ENCODE peak calls at places on chromosomes 4 and X, in five cellular contexts. One of them, this sample, is unnamed.

GRCh38 chrX:49291615-49292337 is 11.7 kb upstream of the GAGE10 start:
- DNase-seq in stimulated activated CD8-positive, alpha-beta memory T cell treated with anti-CD3 and anti-CD28 coated beads, Interleukin-12 subunit alpha, Interleukin-12 subunit beta, amount 100 ng/mL, for 1 hour: peak
- DNase-seq in right cardiac atrium: peak
- DNase-seq in stimulated activated CD4-positive, alpha-beta T cell treated with anti-CD3 and anti-CD28 coated beads, Interleukin-1b, Interleukin-23, amount 100 ng/mL, for 24 hours: peak
- DNase-seq in astrocyte of the spinal cord: peak
- DNase-seq in this sample: no peak

GRCh38 chr4:42371306-42372063 is 25.8 kb upstream of the SHISA3 start:
- DNase-seq in right cardiac atrium: no peak
- DNase-seq in astrocyte of the spinal cord: peak
- DNase-seq in stimulated activated CD4-positive, alpha-beta T cell treated with anti-CD3 and anti-CD28 coated beads, Interleukin-1b, Interleukin-23, amount 100 ng/mL, for 24 hours: no peak
- DNase-seq in stimulated activated CD8-positive, alpha-beta memory T cell treated with anti-CD3 and anti-CD28 coated beads, Interleukin-12 subunit alpha, Interleukin-12 subunit beta, amount 100 ng/mL, for 1 hour: no peak
- DNase-seq in this sample: no peak

GRCh38 chr4:153151535-153152452 is 52.4 kb upstream of the TRIM2 start:
- DNase-seq in stimulated activated CD4-positive, alpha-beta T cell treated with anti-CD3 and anti-CD28 coated beads, Interleukin-1b, Interleukin-23, amount 100 ng/mL, for 24 hours: peak
- DNase-seq in stimulated activated CD8-positive, alpha-beta memory T cell treated with anti-CD3 and anti-CD28 coated beads, Interleukin-12 subunit alpha, Interleukin-12 subunit beta, amount 100 ng/mL, for 1 hour: no peak
- DNase-seq in astrocyte of the spinal cord: peak
- DNase-seq in right cardiac atrium: peak
- DNase-seq in this sample: no peak

GRCh38 chr4:8723222-8723980 is 130.8 kb downstream of the CPZ start:
- DNase-seq in stimulated activated CD4-positive, alpha-beta T cell treated with anti-CD3 and anti-CD28 coated beads, Interleukin-1b, Interleukin-23, amount 100 ng/mL, for 24 hours: no peak
- DNase-seq in right cardiac atrium: no peak
- DNase-seq in astrocyte of the spinal cord: no peak
- DNase-seq in stimulated activated CD8-positive, alpha-beta memory T cell treated with anti-CD3 and anti-CD28 coated beads, Interleukin-12 subunit alpha, Interleukin-12 subunit beta, amount 100 ng/mL, for 1 hour: no peak
- DNase-seq in this sample: no peak

GRCh38 chr4:89797117-89797516 is 39.8 kb downstream of the SNCA start:
- DNase-seq in right cardiac atrium: peak
- DNase-seq in stimulated activated CD4-positive, alpha-beta T cell treated with anti-CD3 and anti-CD28 coated beads, Interleukin-1b, Interleukin-23, amount 100 ng/mL, for 24 hours: no peak
- DNase-seq in stimulated activated CD8-positive, alpha-beta memory T cell treated with anti-CD3 and anti-CD28 coated beads, Interleukin-12 subunit alpha, Interleukin-12 subunit beta, amount 100 ng/mL, for 1 hour: no peak
- DNase-seq in astrocyte of the spinal cord: peak
- DNase-seq in this sample: no peak

GRCh38 chrX:155263854-155264628 is at the start of gene RAB39B:
- DNase-seq in stimulated activated CD8-positive, alpha-beta memory T cell treated with anti-CD3 and anti-CD28 coated beads, Interleukin-12 subunit alpha, Interleukin-12 subunit beta, amount 100 ng/mL, for 1 hour: peak
- DNase-seq in stimulated activated CD4-positive, alpha-beta T cell treated with anti-CD3 and anti-CD28 coated beads, Interleukin-1b, Interleukin-23, amount 100 ng/mL, for 24 hours: peak
- DNase-seq in right cardiac atrium: peak
- DNase-seq in astrocyte of the spinal cord: peak
- DNase-seq in this sample: peak

GRCh38 chr4:88217169-88217568 is 58.7 kb upstream of the ABCG2 start:
- DNase-seq in astrocyte of the spinal cord: no peak
- DNase-seq in stimulated activated CD8-positive, alpha-beta memory T cell treated with anti-CD3 and anti-CD28 coated beads, Interleukin-12 subunit alpha, Interleukin-12 subunit beta, amount 100 ng/mL, for 1 hour: no peak
- DNase-seq in right cardiac atrium: no peak
- DNase-seq in stimulated activated CD4-positive, alpha-beta T cell treated with anti-CD3 and anti-CD28 coated beads, Interleukin-1b, Interleukin-23, amount 100 ng/mL, for 24 hours: no peak
- DNase-seq in this sample: no peak

GRCh38 chr4:3501126-3501824 is 30.9 kb downstream of the LRPAP1 start:
- DNase-seq in stimulated activated CD4-positive, alpha-beta T cell treated with anti-CD3 and anti-CD28 coated beads, Interleukin-1b, Interleukin-23, amount 100 ng/mL, for 24 hours: no peak
- DNase-seq in astrocyte of the spinal cord: no peak
- DNase-seq in right cardiac atrium: peak
- DNase-seq in stimulated activated CD8-positive, alpha-beta memory T cell treated with anti-CD3 and anti-CD28 coated beads, Interleukin-12 subunit alpha, Interleukin-12 subunit beta, amount 100 ng/mL, for 1 hour: no peak
- DNase-seq in this sample: no peak

GRCh38 chr4:158094413-158095110 is 78.3 kb downstream of the GASK1B start:
- DNase-seq in astrocyte of the spinal cord: peak
- DNase-seq in right cardiac atrium: no peak
- DNase-seq in stimulated activated CD4-positive, alpha-beta T cell treated with anti-CD3 and anti-CD28 coated beads, Interleukin-1b, Interleukin-23, amount 100 ng/mL, for 24 hours: no peak
- DNase-seq in stimulated activated CD8-positive, alpha-beta memory T cell treated with anti-CD3 and anti-CD28 coated beads, Interleukin-12 subunit alpha, Interleukin-12 subunit beta, amount 100 ng/mL, for 1 hour: no peak
- DNase-seq in this sample: no peak

GRCh38 chrX:148588649-148589310 is 88.4 kb downstream of the AFF2 start:
- DNase-seq in stimulated activated CD8-positive, alpha-beta memory T cell treated with anti-CD3 and anti-CD28 coated beads, Interleukin-12 subunit alpha, Interleukin-12 subunit beta, amount 100 ng/mL, for 1 hour: no peak
- DNase-seq in stimulated activated CD4-positive, alpha-beta T cell treated with anti-CD3 and anti-CD28 coated beads, Interleukin-1b, Interleukin-23, amount 100 ng/mL, for 24 hours: no peak
- DNase-seq in astrocyte of the spinal cord: peak
- DNase-seq in right cardiac atrium: no peak
- DNase-seq in this sample: no peak

GRCh38 chrX:147917700-147918694 is 6.3 kb downstream of the FMR1 start:
- DNase-seq in stimulated activated CD4-positive, alpha-beta T cell treated with anti-CD3 and anti-CD28 coated beads, Interleukin-1b, Interleukin-23, amount 100 ng/mL, for 24 hours: no peak
- DNase-seq in astrocyte of the spinal cord: peak
- DNase-seq in right cardiac atrium: no peak
- DNase-seq in stimulated activated CD8-positive, alpha-beta memory T cell treated with anti-CD3 and anti-CD28 coated beads, Interleukin-12 subunit alpha, Interleukin-12 subunit beta, amount 100 ng/mL, for 1 hour: peak
- DNase-seq in this sample: no peak

GRCh38 chr4:57966987-57967760 is 857.0 kb upstream of the IGFBP7 start:
- DNase-seq in right cardiac atrium: no peak
- DNase-seq in stimulated activated CD8-positive, alpha-beta memory T cell treated with anti-CD3 and anti-CD28 coated beads, Interleukin-12 subunit alpha, Interleukin-12 subunit beta, amount 100 ng/mL, for 1 hour: no peak
- DNase-seq in stimulated activated CD4-positive, alpha-beta T cell treated with anti-CD3 and anti-CD28 coated beads, Interleukin-1b, Interleukin-23, amount 100 ng/mL, for 24 hours: no peak
- DNase-seq in astrocyte of the spinal cord: no peak
- DNase-seq in this sample: no peak

GRCh38 chr4:109368661-109369060 is 65.0 kb upstream of the SEC24B start:
- DNase-seq in stimulated activated CD4-positive, alpha-beta T cell treated with anti-CD3 and anti-CD28 coated beads, Interleukin-1b, Interleukin-23, amount 100 ng/mL, for 24 hours: no peak
- DNase-seq in right cardiac atrium: no peak
- DNase-seq in astrocyte of the spinal cord: peak
- DNase-seq in stimulated activated CD8-positive, alpha-beta memory T cell treated with anti-CD3 and anti-CD28 coated beads, Interleukin-12 subunit alpha, Interleukin-12 subunit beta, amount 100 ng/mL, for 1 hour: no peak
- DNase-seq in this sample: no peak

GRCh38 chrX:115650916-115651315 is 89.9 kb downstream of the PLS3 start:
- DNase-seq in stimulated activated CD4-positive, alpha-beta T cell treated with anti-CD3 and anti-CD28 coated beads, Interleukin-1b, Interleukin-23, amount 100 ng/mL, for 24 hours: no peak
- DNase-seq in astrocyte of the spinal cord: peak
- DNase-seq in stimulated activated CD8-positive, alpha-beta memory T cell treated with anti-CD3 and anti-CD28 coated beads, Interleukin-12 subunit alpha, Interleukin-12 subunit beta, amount 100 ng/mL, for 1 hour: no peak
- DNase-seq in right cardiac atrium: no peak
- DNase-seq in this sample: no peak

GRCh38 chrX:39957816-39958561 is 139.8 kb downstream of the BCOR start:
- DNase-seq in astrocyte of the spinal cord: no peak
- DNase-seq in stimulated activated CD4-positive, alpha-beta T cell treated with anti-CD3 and anti-CD28 coated beads, Interleukin-1b, Interleukin-23, amount 100 ng/mL, for 24 hours: no peak
- DNase-seq in stimulated activated CD8-positive, alpha-beta memory T cell treated with anti-CD3 and anti-CD28 coated beads, Interleukin-12 subunit alpha, Interleukin-12 subunit beta, amount 100 ng/mL, for 1 hour: no peak
- DNase-seq in right cardiac atrium: no peak
- DNase-seq in this sample: no peak

GRCh38 chrX:122866527-122866926 is 317.6 kb upstream of the GRIA3 start:
- DNase-seq in stimulated activated CD4-positive, alpha-beta T cell treated with anti-CD3 and anti-CD28 coated beads, Interleukin-1b, Interleukin-23, amount 100 ng/mL, for 24 hours: no peak
- DNase-seq in stimulated activated CD8-positive, alpha-beta memory T cell treated with anti-CD3 and anti-CD28 coated beads, Interleukin-12 subunit alpha, Interleukin-12 subunit beta, amount 100 ng/mL, for 1 hour: no peak
- DNase-seq in right cardiac atrium: no peak
- DNase-seq in astrocyte of the spinal cord: peak
- DNase-seq in this sample: no peak

GRCh38 chr4:12879500-12879899 is 604.6 kb downstream of the RAB28 start:
- DNase-seq in right cardiac atrium: no peak
- DNase-seq in stimulated activated CD8-positive, alpha-beta memory T cell treated with anti-CD3 and anti-CD28 coated beads, Interleukin-12 subunit alpha, Interleukin-12 subunit beta, amount 100 ng/mL, for 1 hour: no peak
- DNase-seq in astrocyte of the spinal cord: no peak
- DNase-seq in stimulated activated CD4-positive, alpha-beta T cell treated with anti-CD3 and anti-CD28 coated beads, Interleukin-1b, Interleukin-23, amount 100 ng/mL, for 24 hours: no peak
- DNase-seq in this sample: no peak

GRCh38 chrX:45743081-45743533 is 542.4 kb upstream of the DIPK2B start:
- DNase-seq in astrocyte of the spinal cord: peak
- DNase-seq in right cardiac atrium: no peak
- DNase-seq in stimulated activated CD8-positive, alpha-beta memory T cell treated with anti-CD3 and anti-CD28 coated beads, Interleukin-12 subunit alpha, Interleukin-12 subunit beta, amount 100 ng/mL, for 1 hour: no peak
- DNase-seq in stimulated activated CD4-positive, alpha-beta T cell treated with anti-CD3 and anti-CD28 coated beads, Interleukin-1b, Interleukin-23, amount 100 ng/mL, for 24 hours: no peak
- DNase-seq in this sample: no peak

GRCh38 chr4:184439856-184440592 is 34.3 kb downstream of the IRF2 start:
- DNase-seq in stimulated activated CD8-positive, alpha-beta memory T cell treated with anti-CD3 and anti-CD28 coated beads, Interleukin-12 subunit alpha, Interleukin-12 subunit beta, amount 100 ng/mL, for 1 hour: no peak
- DNase-seq in right cardiac atrium: peak
- DNase-seq in stimulated activated CD4-positive, alpha-beta T cell treated with anti-CD3 and anti-CD28 coated beads, Interleukin-1b, Interleukin-23, amount 100 ng/mL, for 24 hours: no peak
- DNase-seq in astrocyte of the spinal cord: peak
- DNase-seq in this sample: no peak

GRCh38 chr4:95510145-95510544 is 38.6 kb downstream of the UNC5C start:
- DNase-seq in right cardiac atrium: no peak
- DNase-seq in astrocyte of the spinal cord: peak
- DNase-seq in stimulated activated CD8-positive, alpha-beta memory T cell treated with anti-CD3 and anti-CD28 coated beads, Interleukin-12 subunit alpha, Interleukin-12 subunit beta, amount 100 ng/mL, for 1 hour: no peak
- DNase-seq in stimulated activated CD4-positive, alpha-beta T cell treated with anti-CD3 and anti-CD28 coated beads, Interleukin-1b, Interleukin-23, amount 100 ng/mL, for 24 hours: no peak
- DNase-seq in this sample: no peak

GRCh38 chr4:24396988-24397387 is 187.4 kb downstream of the DHX15 start:
- DNase-seq in right cardiac atrium: no peak
- DNase-seq in stimulated activated CD8-positive, alpha-beta memory T cell treated with anti-CD3 and anti-CD28 coated beads, Interleukin-12 subunit alpha, Interleukin-12 subunit beta, amount 100 ng/mL, for 1 hour: no peak
- DNase-seq in stimulated activated CD4-positive, alpha-beta T cell treated with anti-CD3 and anti-CD28 coated beads, Interleukin-1b, Interleukin-23, amount 100 ng/mL, for 24 hours: no peak
- DNase-seq in astrocyte of the spinal cord: no peak
- DNase-seq in this sample: no peak

GRCh38 chr4:30865676-30866075 is 145.5 kb downstream of the PCDH7 start:
- DNase-seq in astrocyte of the spinal cord: no peak
- DNase-seq in stimulated activated CD8-positive, alpha-beta memory T cell treated with anti-CD3 and anti-CD28 coated beads, Interleukin-12 subunit alpha, Interleukin-12 subunit beta, amount 100 ng/mL, for 1 hour: no peak
- DNase-seq in stimulated activated CD4-positive, alpha-beta T cell treated with anti-CD3 and anti-CD28 coated beads, Interleukin-1b, Interleukin-23, amount 100 ng/mL, for 24 hours: no peak
- DNase-seq in right cardiac atrium: no peak
- DNase-seq in this sample: no peak

GRCh38 chr4:13642576-13642975 is 15.1 kb upstream of the BOD1L1 start:
- DNase-seq in right cardiac atrium: peak
- DNase-seq in stimulated activated CD4-positive, alpha-beta T cell treated with anti-CD3 and anti-CD28 coated beads, Interleukin-1b, Interleukin-23, amount 100 ng/mL, for 24 hours: no peak
- DNase-seq in stimulated activated CD8-positive, alpha-beta memory T cell treated with anti-CD3 and anti-CD28 coated beads, Interleukin-12 subunit alpha, Interleukin-12 subunit beta, amount 100 ng/mL, for 1 hour: no peak
- DNase-seq in astrocyte of the spinal cord: peak
- DNase-seq in this sample: no peak

GRCh38 chrX:118740276-118740889 is 13.0 kb downstream of the IL13RA1 start:
- DNase-seq in stimulated activated CD4-positive, alpha-beta T cell treated with anti-CD3 and anti-CD28 coated beads, Interleukin-1b, Interleukin-23, amount 100 ng/mL, for 24 hours: no peak
- DNase-seq in right cardiac atrium: no peak
- DNase-seq in astrocyte of the spinal cord: no peak
- DNase-seq in stimulated activated CD8-positive, alpha-beta memory T cell treated with anti-CD3 and anti-CD28 coated beads, Interleukin-12 subunit alpha, Interleukin-12 subunit beta, amount 100 ng/mL, for 1 hour: no peak
- DNase-seq in this sample: no peak

GRCh38 chr4:128866691-128867090 is 57.2 kb downstream of the JADE1 start:
- DNase-seq in right cardiac atrium: no peak
- DNase-seq in astrocyte of the spinal cord: no peak
- DNase-seq in stimulated activated CD4-positive, alpha-beta T cell treated with anti-CD3 and anti-CD28 coated beads, Interleukin-1b, Interleukin-23, amount 100 ng/mL, for 24 hours: no peak
- DNase-seq in stimulated activated CD8-positive, alpha-beta memory T cell treated with anti-CD3 and anti-CD28 coated beads, Interleukin-12 subunit alpha, Interleukin-12 subunit beta, amount 100 ng/mL, for 1 hour: no peak
- DNase-seq in this sample: no peak

GRCh38 chr4:34824515-34824914 is 1419.8 kb downstream of the ARAP2 start:
- DNase-seq in stimulated activated CD8-positive, alpha-beta memory T cell treated with anti-CD3 and anti-CD28 coated beads, Interleukin-12 subunit alpha, Interleukin-12 subunit beta, amount 100 ng/mL, for 1 hour: no peak
- DNase-seq in stimulated activated CD4-positive, alpha-beta T cell treated with anti-CD3 and anti-CD28 coated beads, Interleukin-1b, Interleukin-23, amount 100 ng/mL, for 24 hours: no peak
- DNase-seq in right cardiac atrium: no peak
- DNase-seq in astrocyte of the spinal cord: no peak
- DNase-seq in this sample: no peak

GRCh38 chr4:178917756-178918155 is 1475.5 kb upstream of the AGA start:
- DNase-seq in stimulated activated CD8-positive, alpha-beta memory T cell treated with anti-CD3 and anti-CD28 coated beads, Interleukin-12 subunit alpha, Interleukin-12 subunit beta, amount 100 ng/mL, for 1 hour: no peak
- DNase-seq in astrocyte of the spinal cord: no peak
- DNase-seq in right cardiac atrium: no peak
- DNase-seq in stimulated activated CD4-positive, alpha-beta T cell treated with anti-CD3 and anti-CD28 coated beads, Interleukin-1b, Interleukin-23, amount 100 ng/mL, for 24 hours: no peak
- DNase-seq in this sample: no peak

This sample was measured in thoracic aorta.